ENCODE peak calls at places on chromosome 9, in five cellular contexts. E is neuronal stem cell, H is H9, J is mesenchymal stem cell, F is H1. D is an unnamed sample.

GRCh38 chr9:2602704-2603116 is 18.9 kb upstream of the VLDLR start:
- DNase-seq in H (no peak), J (no peak), F (no peak), E (no peak), D (peak)

GRCh38 chr9:16442622-16443021 is 427.8 kb downstream of the BNC2 start:
- DNase-seq in J (peak), E (no peak), H (peak), F (peak), D (peak)

GRCh38 chr9:98159790-98160189 is 32.6 kb downstream of the CORO2A start:
- DNase-seq in F (no peak), J (no peak), E (no peak), H (no peak), D (peak)

GRCh38 chr9:132543960-132544359 is 38.4 kb upstream of the BARHL1 start:
- DNase-seq in F (no peak), J (no peak), H (peak), E (no peak), D (no peak)

GRCh38 chr9:134943836-134944235 is 26.1 kb upstream of the FCN1 start:
- DNase-seq in H (no peak), J (no peak), F (no peak), E (no peak), D (no peak)

GRCh38 chr9:136016221-136016881 is 55.2 kb upstream of the UBAC1 start:
- DNase-seq in J (no peak), E (no peak), H (peak), F (no peak), D (no peak)

GRCh38 chr9:135468866-135469521 is 10.6 kb upstream of the PPP1R26 start:
- DNase-seq in H (no peak), J (peak), F (no peak), E (no peak), D (no peak)

GRCh38 chr9:129547063-129547462 is 73.8 kb downstream of the C9orf50 start:
- DNase-seq in J (no peak), F (no peak), H (no peak), E (no peak), D (no peak)

GRCh38 chr9:132632426-132632825 is 37.4 kb downstream of the DDX31 start:
- DNase-seq in J (no peak), H (no peak), F (no peak), E (no peak), D (peak)

GRCh38 chr9:123267481-123268239 is 726 bp downstream of the STRBP start:
- DNase-seq in H (no peak), J (no peak), F (no peak), E (no peak), D (no peak)

GRCh38 chr9:81318571-81318970 is 370.8 kb downstream of the TLE1 start:
- DNase-seq in J (peak), H (no peak), F (no peak), E (no peak), D (peak)

GRCh38 chr9:94639045-94639995 is at the start of gene FBP1:
- DNase-seq in E (no peak), J (peak), F (no peak), H (peak), D (peak)

GRCh38 chr9:88587885-88588628 is 53.1 kb downstream of the NXNL2 start:
- DNase-seq in E (no peak), F (no peak), J (no peak), H (no peak), D (no peak)

GRCh38 chr9:84315278-84315877 is 25.2 kb downstream of the SLC28A3 start:
- DNase-seq in F (peak), H (peak), E (peak), J (peak), D (peak)

GRCh38 chr9:73081979-73082657 is 69.5 kb upstream of the ANXA1 start:
- DNase-seq in E (peak), J (peak), F (no peak), H (no peak), D (no peak)

GRCh38 chr9:33180526-33181184 is 13.5 kb upstream of the B4GALT1 start:
- DNase-seq in E (no peak), J (no peak), H (no peak), F (no peak), D (peak)

GRCh38 chr9:3732077-3733038 is 206.6 kb upstream of the RFX3 start:
- DNase-seq in F (peak), J (peak), E (peak), H (peak), D (peak)

GRCh38 chr9:3736186-3736585 is 210.4 kb upstream of the RFX3 start:
- DNase-seq in F (no peak), J (peak), E (no peak), H (no peak), D (no peak)

GRCh38 chr9:3730527-3730926 is 204.7 kb upstream of the RFX3 start:
- DNase-seq in F (no peak), H (no peak), J (no peak), E (no peak), D (no peak)

GRCh38 chr9:3735251-3735650 is 209.4 kb upstream of the RFX3 start:
- DNase-seq in F (no peak), J (no peak), E (no peak), H (no peak), D (no peak)

DNA sequence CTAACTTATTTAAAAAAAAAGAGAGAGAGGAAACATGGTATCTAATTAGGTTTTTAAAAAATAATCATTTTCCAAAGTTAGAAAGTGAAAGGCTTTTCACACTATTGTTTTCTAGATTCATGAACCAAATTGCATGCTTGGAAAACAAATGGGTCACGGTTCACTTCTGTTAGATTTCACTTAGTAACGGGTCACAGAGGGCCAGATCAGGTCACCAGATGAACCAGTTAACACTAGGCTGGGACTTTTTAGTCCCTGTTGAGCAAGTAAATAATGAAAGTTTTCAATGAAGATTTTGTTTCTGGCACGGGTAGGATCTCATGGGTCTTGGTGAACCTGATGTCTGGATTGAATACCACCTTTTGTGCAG is 207.2 kb upstream of the RFX3 start:
- DNase-seq in E (peak), F (no peak), J (no peak), H (no peak), D (no peak)
- H2BK12ac ChIP-seq in E (no peak), F (no peak), J (no peak), H (no peak), D (no peak)

GRCh38 chr9:100775912-100776311 is 198.0 kb downstream of the CAVIN4 start:
- DNase-seq in E (no peak), J (no peak), F (no peak), H (no peak), D (no peak)

GRCh38 chr9:100774326-100774725 is 196.4 kb downstream of the CAVIN4 start:
- DNase-seq in J (no peak), F (no peak), H (no peak), E (no peak), D (no peak)

DNA sequence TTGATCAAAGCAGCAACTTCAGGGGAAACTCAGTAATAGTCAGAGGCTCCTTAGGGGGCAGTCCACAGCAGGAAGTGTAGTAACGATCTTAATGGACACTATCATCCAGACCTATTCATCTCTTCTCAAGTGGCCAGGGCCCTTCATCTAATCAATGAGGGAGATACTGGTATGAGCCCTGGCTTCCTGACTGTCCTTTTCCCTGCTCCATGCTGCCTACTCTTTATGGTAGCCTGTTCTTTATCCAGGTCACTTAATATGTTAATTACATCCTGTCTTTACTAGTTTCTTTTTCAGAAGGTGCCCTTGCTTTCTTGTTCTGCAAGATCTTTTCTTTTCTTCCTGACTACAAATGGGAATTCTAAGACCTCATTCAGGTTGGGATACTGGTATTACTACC is 197.1 kb downstream of the CAVIN4 start:
- DNase-seq in E (no peak), J (no peak), H (peak), F (no peak), D (no peak)
- H2BK12ac ChIP-seq in E (no peak), J (no peak), H (no peak), F (no peak), D (no peak)

GRCh38 chr9:92146610-92147009 is 31.4 kb upstream of the SPTLC1 start:
- DNase-seq in J (peak), H (no peak), F (no peak), E (no peak), D (no peak)

GRCh38 chr9:92151691-92152393 is 36.6 kb upstream of the SPTLC1 start:
- DNase-seq in E (no peak), J (peak), F (no peak), H (no peak), D (peak)

GRCh38 chr9:92147030-92147853 is 32.0 kb upstream of the SPTLC1 start:
- DNase-seq in J (peak), H (peak), E (no peak), F (no peak), D (peak)

GRCh38 chr9:92142329-92142728 is 27.1 kb upstream of the SPTLC1 start:
- DNase-seq in E (no peak), J (no peak), F (no peak), H (no peak), D (no peak)

GRCh38 chr9:92147854-92148184 is 32.6 kb upstream of the SPTLC1 start:
- DNase-seq in F (no peak), E (no peak), H (no peak), J (peak), D (no peak)
- H2BK12ac ChIP-seq in F (peak), E (no peak), H (no peak), J (peak), D (peak)

GRCh38 chr9:128101231-128101641 is 26.3 kb downstream of the PTGES2 start:
- DNase-seq in J (no peak), F (no peak), E (no peak), H (no peak), D (no peak)
- H2BK12ac ChIP-seq in J (no peak), F (no peak), E (no peak), H (no peak), D (no peak)

DNA sequence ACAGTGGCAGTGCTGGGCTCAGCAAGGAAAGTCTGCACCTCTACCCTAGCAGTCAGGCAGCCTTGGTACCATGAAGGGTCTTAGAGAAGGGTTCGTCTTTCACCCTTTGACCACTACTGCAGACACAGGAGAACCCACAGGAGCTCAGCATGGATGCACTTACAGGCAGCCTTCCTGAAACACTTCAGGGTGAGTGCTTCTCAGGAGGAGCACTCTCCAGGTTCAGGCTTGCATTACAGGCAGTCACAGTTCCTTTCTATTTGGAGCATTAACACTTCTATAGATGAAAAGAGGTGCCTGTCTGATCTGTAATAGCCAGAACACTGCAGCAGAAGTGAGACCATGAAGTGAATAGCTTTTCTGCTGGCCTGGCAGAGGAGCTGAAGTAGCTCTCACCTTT is 8.7 kb upstream of the CYLC2 start:
- DNase-seq in H (no peak), J (no peak), E (no peak), F (no peak), D (no peak)
- H2BK12ac ChIP-seq in H (no peak), J (no peak), E (no peak), F (no peak), D (no peak)

D was measured in trophoblast cell.